ENCODE peak calls at places on chromosomes 4 and X, in five cellular contexts. One of them, this sample, is unnamed.

GRCh38 chrX:15158350-15158735 is 111.5 kb downstream of the ASB9 start:
- DNase-seq in head of caudate nucleus: no peak
- DNase-seq in fibroblast of lung: no peak
- DNase-seq in activated naive CD4-positive, alpha-beta T cell treated with anti-CD3 and anti-CD28 coated beads, Interleukin-2, amount 50 U/mL, for 72 hours: no peak
- DNase-seq in iris pigment epithelial cell: no peak
- DNase-seq in this sample: no peak

GRCh38 chr4:2914220-2915126 is 48.7 kb downstream of the NOP14 start:
- DNase-seq in activated naive CD4-positive, alpha-beta T cell treated with anti-CD3 and anti-CD28 coated beads, Interleukin-2, amount 50 U/mL, for 72 hours: no peak
- DNase-seq in iris pigment epithelial cell: no peak
- DNase-seq in head of caudate nucleus: no peak
- DNase-seq in fibroblast of lung: no peak
- DNase-seq in this sample: no peak

GRCh38 chrX:10603612-10604011 is 16.8 kb downstream of the MID1 start:
- DNase-seq in fibroblast of lung: no peak
- DNase-seq in head of caudate nucleus: no peak
- DNase-seq in iris pigment epithelial cell: no peak
- DNase-seq in activated naive CD4-positive, alpha-beta T cell treated with anti-CD3 and anti-CD28 coated beads, Interleukin-2, amount 50 U/mL, for 72 hours: no peak
- DNase-seq in this sample: no peak

GRCh38 chr4:129583868-129584267 is 487.9 kb downstream of the C4orf33 start:
- DNase-seq in iris pigment epithelial cell: no peak
- DNase-seq in activated naive CD4-positive, alpha-beta T cell treated with anti-CD3 and anti-CD28 coated beads, Interleukin-2, amount 50 U/mL, for 72 hours: no peak
- DNase-seq in fibroblast of lung: peak; percentile 0
- DNase-seq in head of caudate nucleus: no peak
- DNase-seq in this sample: no peak

GRCh38 chr4:138789796-138790195 is 225.8 kb upstream of the NOCT start:
- DNase-seq in iris pigment epithelial cell: no peak
- DNase-seq in activated naive CD4-positive, alpha-beta T cell treated with anti-CD3 and anti-CD28 coated beads, Interleukin-2, amount 50 U/mL, for 72 hours: no peak
- DNase-seq in fibroblast of lung: no peak
- DNase-seq in head of caudate nucleus: no peak
- DNase-seq in this sample: no peak

GRCh38 chr4:5895287-5895686 is 2.4 kb upstream of the CRMP1 start:
- DNase-seq in fibroblast of lung: no peak
- DNase-seq in activated naive CD4-positive, alpha-beta T cell treated with anti-CD3 and anti-CD28 coated beads, Interleukin-2, amount 50 U/mL, for 72 hours: no peak
- DNase-seq in head of caudate nucleus: no peak
- DNase-seq in iris pigment epithelial cell: peak; percentile 9
- DNase-seq in this sample: no peak

GRCh38 chr4:10366628-10367027 is 90.6 kb downstream of the ZNF518B start:
- DNase-seq in activated naive CD4-positive, alpha-beta T cell treated with anti-CD3 and anti-CD28 coated beads, Interleukin-2, amount 50 U/mL, for 72 hours: no peak
- DNase-seq in head of caudate nucleus: no peak
- DNase-seq in iris pigment epithelial cell: no peak
- DNase-seq in fibroblast of lung: no peak
- DNase-seq in this sample: no peak

GRCh38 chrX:40508560-40508959 is 72.2 kb upstream of the ATP6AP2 start:
- DNase-seq in iris pigment epithelial cell: no peak
- DNase-seq in fibroblast of lung: no peak
- DNase-seq in activated naive CD4-positive, alpha-beta T cell treated with anti-CD3 and anti-CD28 coated beads, Interleukin-2, amount 50 U/mL, for 72 hours: no peak
- DNase-seq in head of caudate nucleus: no peak
- DNase-seq in this sample: no peak

GRCh38 chrX:151754042-151754419 is 19.5 kb downstream of the CNGA2 start:
- DNase-seq in head of caudate nucleus: no peak
- DNase-seq in fibroblast of lung: peak; percentile 88
- DNase-seq in activated naive CD4-positive, alpha-beta T cell treated with anti-CD3 and anti-CD28 coated beads, Interleukin-2, amount 50 U/mL, for 72 hours: no peak
- DNase-seq in iris pigment epithelial cell: peak; percentile 72
- DNase-seq in this sample: no peak

This sample was measured in tibial artery.